ENCODE peak calls at places on chromosome 4, in nine cellular contexts. D is NCI-H774; I is psoas muscle; N is T-helper 2 cell; A is ELR; G is fibroblast of the conjunctiva; X is uterus; C is hypothalamus; F is activated CD4-positive, alpha-beta T cell treated with anti-CD3 and anti-CD28 coated beads for 48 hours. J is an unnamed sample.

GRCh38 chr4:177948853-177949252 is 506.6 kb upstream of the AGA start:
- DNase-seq in G (no peak), X (no peak), F (no peak), A (no peak), C (no peak), D (no peak), N (no peak), I (no peak), J (no peak)

GRCh38 chr4:74838746-74839370 is 44.5 kb upstream of the BTC start:
- DNase-seq in I (no peak), X (no peak), G (no peak), A (peak; percentile 46), F (no peak), C (no peak), D (no peak), N (no peak), J (no peak)

GRCh38 chr4:126916626-126917140 is 716.1 kb upstream of the INTU start:
- DNase-seq in A (peak; percentile 69), N (no peak), X (no peak), C (no peak), F (no peak), D (no peak), I (no peak), G (peak; percentile 88), J (no peak)

GRCh38 chr4:5381981-5382441 is 326.3 kb downstream of the EVC2 start:
- DNase-seq in F (no peak), D (no peak), I (no peak), N (no peak), C (no peak), X (no peak), G (no peak), A (peak; percentile 91), J (no peak)

GRCh38 chr4:79827283-79827682 is 245.7 kb downstream of the ANTXR2 start:
- DNase-seq in C (no peak), G (no peak), I (no peak), N (no peak), X (no peak), A (no peak), D (no peak), F (no peak), J (no peak)

GRCh38 chr4:145868637-145869409 is 69.8 kb downstream of the ZNF827 start:
- DNase-seq in G (no peak), N (no peak), A (peak; percentile 34), D (no peak), I (no peak), C (no peak), F (no peak), X (no peak), J (peak; percentile 35)

GRCh38 chr4:66465111-66465510 is 794.8 kb upstream of the EPHA5 start:
- DNase-seq in X (no peak), N (no peak), I (no peak), A (peak; percentile 57), F (no peak), G (no peak), D (no peak), C (no peak), J (peak; percentile 20)

GRCh38 chr4:123652501-123652900 is 255.9 kb downstream of the SPRY1 start:
- DNase-seq in A (no peak), C (no peak), D (no peak), G (no peak), N (no peak), I (no peak), F (no peak), X (no peak), J (no peak)

GRCh38 chr4:165464813-165465381 is 86.1 kb downstream of the CPE start:
- DNase-seq in N (no peak), I (no peak), G (peak; percentile 30), D (peak; percentile 2), F (peak; percentile 10), C (no peak), X (no peak), A (peak; percentile 59), J (peak; percentile 74)

GRCh38 chr4:7892212-7893019 is 47.2 kb downstream of the AFAP1 start:
- DNase-seq in X (peak; percentile 39), I (no peak), A (peak; percentile 90), C (no peak), F (no peak), D (no peak), N (no peak), G (peak; percentile 43), J (no peak)

GRCh38 chr4:53671757-53672156 is 80.5 kb upstream of the LNX1 start:
- DNase-seq in X (no peak), G (no peak), A (no peak), D (peak; percentile 81), C (no peak), I (no peak), F (no peak), N (no peak), J (no peak)

GRCh38 chr4:87865960-87866598 is 33.3 kb downstream of the MEPE start:
- DNase-seq in I (no peak), D (no peak), X (no peak), F (no peak), A (peak; percentile 51), G (no peak), C (no peak), N (no peak), J (no peak)

GRCh38 chr4:143375326-143376073 is 38.8 kb downstream of the GAB1 start:
- DNase-seq in D (no peak), F (peak; percentile 12), N (no peak), X (no peak), C (peak; percentile 57), A (peak; percentile 36), G (no peak), I (no peak), J (peak; percentile 52)

GRCh38 chr4:13313856-13314255 is 170.3 kb downstream of the RAB28 start:
- DNase-seq in N (no peak), F (no peak), G (no peak), D (peak; percentile 8), A (no peak), X (no peak), I (no peak), C (no peak), J (no peak)

GRCh38 chr4:147639388-147639787 is 22.2 kb downstream of the TMEM184C start:
- DNase-seq in D (no peak), C (no peak), F (no peak), A (no peak), G (peak; percentile 38), I (no peak), N (no peak), X (no peak), J (no peak)

GRCh38 chr4:104795264-104795934 is 300.7 kb upstream of the CXXC4 start:
- DNase-seq in F (no peak), X (no peak), G (no peak), I (no peak), C (no peak), N (no peak), A (no peak), D (no peak), J (no peak)

GRCh38 chr4:38815879-38816782 is 11.5 kb upstream of the TLR1 start:
- DNase-seq in N (no peak), I (no peak), A (peak; percentile 8), G (no peak), D (no peak), C (no peak), X (no peak), F (no peak), J (peak; percentile 16)

GRCh38 chr4:38832624-38833528 is 23.7 kb downstream of the TLR6 start:
- DNase-seq in X (no peak), D (no peak), N (no peak), F (peak; percentile 6), C (no peak), I (no peak), G (no peak), A (no peak), J (no peak)

GRCh38 chr4:87188063-87188462 is 32.4 kb downstream of the KLHL8 start:
- DNase-seq in C (no peak), G (peak; percentile 24), X (no peak), I (no peak), A (no peak), F (no peak), N (no peak), D (no peak), J (no peak)

GRCh38 chr4:52954771-52955170 is 92.7 kb downstream of the RASL11B start:
- DNase-seq in N (no peak), X (peak; percentile 54), F (no peak), I (no peak), D (no peak), C (no peak), A (no peak), G (no peak), J (no peak)

GRCh38 chr4:168388890-168389289 is 70.3 kb upstream of the DDX60 start:
- DNase-seq in D (no peak), X (no peak), N (no peak), G (no peak), C (no peak), A (peak; percentile 55), F (no peak), I (no peak), J (no peak)

GRCh38 chr4:61462451-61463326 is 262.6 kb downstream of the ADGRL3 start:
- DNase-seq in F (no peak), X (no peak), C (no peak), I (no peak), D (no peak), A (peak; percentile 55), N (no peak), G (peak; percentile 16), J (no peak)

GRCh38 chr4:105155426-105155825 is 8.8 kb downstream of the TET2 start:
- DNase-seq in X (no peak), A (no peak), N (no peak), D (no peak), F (no peak), C (no peak), I (no peak), G (no peak), J (no peak)

GRCh38 chr4:95674451-95675095 is 125.8 kb upstream of the UNC5C start:
- DNase-seq in X (no peak), C (no peak), A (no peak), F (no peak), I (no peak), G (no peak), D (no peak), N (no peak), J (no peak)

GRCh38 chr4:186392017-186392416 is 126.0 kb downstream of the F11 start:
- DNase-seq in F (no peak), C (no peak), A (no peak), G (no peak), D (no peak), N (no peak), X (no peak), I (no peak), J (no peak)

GRCh38 chr4:173448557-173448918 is 49.6 kb upstream of the SCRG1 start:
- DNase-seq in X (no peak), D (no peak), A (no peak), F (no peak), I (no peak), G (no peak), C (no peak), N (no peak), J (no peak)

GRCh38 chr4:68375667-68376559 is 26.0 kb upstream of the YTHDC1 start:
- DNase-seq in A (peak; percentile 78), C (no peak), G (peak; percentile 47), X (no peak), F (peak; percentile 50), N (peak; percentile 46), I (no peak), D (no peak), J (peak; percentile 76)

GRCh38 chr4:946103-946450 is 13.8 kb downstream of the TMEM175 start:
- DNase-seq in A (no peak), D (no peak), I (no peak), N (no peak), X (no peak), C (no peak), F (no peak), G (no peak), J (no peak)

GRCh38 chr4:185019451-185020292 is 1.4 kb downstream of the HELT start:
- DNase-seq in I (no peak), D (no peak), G (no peak), N (no peak), X (no peak), A (no peak), C (no peak), F (no peak), J (no peak)

GRCh38 chr4:93396274-93396673 is 432.3 kb upstream of the ATOH1 start:
- DNase-seq in I (no peak), X (no peak), F (no peak), G (peak; percentile 82), N (no peak), C (no peak), D (no peak), A (peak; percentile 2), J (no peak)

GRCh38 chr4:122703868-122704267 is 28.6 kb upstream of the BBS12 start:
- DNase-seq in I (no peak), A (peak; percentile 9), G (no peak), X (no peak), C (no peak), N (no peak), F (no peak), D (no peak), J (no peak)

J was measured in RKO.